ENCODE peak calls at places on chromosome 15, in six cellular contexts. Z is tibial artery, J is thoracic aorta, X is heart left ventricle, U is spleen, D is bronchial epithelial cell. V is an unnamed sample.

GRCh38 chr15:77474310-77474986 is 53.8 kb downstream of the HMG20A start:
- DNase-seq in Z (no peak), J (no peak), X (no peak), U (no peak), D (no peak), V (no peak)

GRCh38 chr15:64046347-64047153 is at the start of gene DAPK2:
- DNase-seq in Z (peak; percentile 52), J (no peak), X (peak; percentile 82), U (peak; percentile 93), D (peak; percentile 25), V (peak; percentile 78)

GRCh38 chr15:84638103-84638502 is 16.0 kb downstream of the WDR73 start:
- DNase-seq in Z (no peak), J (no peak), X (no peak), U (no peak), D (peak; percentile 46), V (no peak)

GRCh38 chr15:33292718-33293307 is 18.0 kb upstream of the RYR3 start:
- DNase-seq in Z (peak; percentile 60), J (no peak), X (peak; percentile 26), U (no peak), D (peak; percentile 62), V (peak; percentile 66)

GRCh38 chr15:81146006-81146405 is 11.9 kb downstream of the CFAP161 start:
- DNase-seq in Z (no peak), J (no peak), X (no peak), U (no peak), D (no peak), V (no peak)

GRCh38 chr15:49286649-49287394 is 116.8 kb downstream of the GALK2 start:
- DNase-seq in Z (no peak), J (no peak), X (no peak), U (no peak), D (peak; percentile 51), V (no peak)

GRCh38 chr15:40850576-40851112 is 6.8 kb downstream of the SPINT1 start:
- DNase-seq in Z (no peak), J (no peak), X (no peak), U (peak; percentile 39), D (no peak), V (no peak)

GRCh38 chr15:69659454-69660050 is 206.9 kb downstream of the RPLP1 start:
- DNase-seq in Z (no peak), J (no peak), X (no peak), U (no peak), D (no peak), V (no peak)

GRCh38 chr15:97084650-97085049 is 754.1 kb downstream of the NR2F2 start:
- DNase-seq in Z (no peak), J (no peak), X (no peak), U (no peak), D (no peak), V (no peak)

GRCh38 chr15:41695750-41696436 is 35.7 kb downstream of the MGA start:
- DNase-seq in Z (no peak), J (no peak), X (no peak), U (no peak), D (peak; percentile 17), V (no peak)

GRCh38 chr15:63358296-63359029 is 23.2 kb downstream of the CA12 start:
- DNase-seq in Z (no peak), J (no peak), X (no peak), U (no peak), D (no peak), V (peak; percentile 37)

GRCh38 chr15:40098489-40099261 is 10.0 kb downstream of the BMF start:
- DNase-seq in Z (peak; percentile 84), J (peak; percentile 67), X (peak; percentile 79), U (peak; percentile 90), D (peak; percentile 78), V (peak; percentile 91)

GRCh38 chr15:67093146-67093874 is 27.9 kb downstream of the SMAD3 start:
- DNase-seq in Z (peak; percentile 44), J (no peak), X (peak; percentile 45), U (peak; percentile 91), D (no peak), V (no peak)

DNA sequence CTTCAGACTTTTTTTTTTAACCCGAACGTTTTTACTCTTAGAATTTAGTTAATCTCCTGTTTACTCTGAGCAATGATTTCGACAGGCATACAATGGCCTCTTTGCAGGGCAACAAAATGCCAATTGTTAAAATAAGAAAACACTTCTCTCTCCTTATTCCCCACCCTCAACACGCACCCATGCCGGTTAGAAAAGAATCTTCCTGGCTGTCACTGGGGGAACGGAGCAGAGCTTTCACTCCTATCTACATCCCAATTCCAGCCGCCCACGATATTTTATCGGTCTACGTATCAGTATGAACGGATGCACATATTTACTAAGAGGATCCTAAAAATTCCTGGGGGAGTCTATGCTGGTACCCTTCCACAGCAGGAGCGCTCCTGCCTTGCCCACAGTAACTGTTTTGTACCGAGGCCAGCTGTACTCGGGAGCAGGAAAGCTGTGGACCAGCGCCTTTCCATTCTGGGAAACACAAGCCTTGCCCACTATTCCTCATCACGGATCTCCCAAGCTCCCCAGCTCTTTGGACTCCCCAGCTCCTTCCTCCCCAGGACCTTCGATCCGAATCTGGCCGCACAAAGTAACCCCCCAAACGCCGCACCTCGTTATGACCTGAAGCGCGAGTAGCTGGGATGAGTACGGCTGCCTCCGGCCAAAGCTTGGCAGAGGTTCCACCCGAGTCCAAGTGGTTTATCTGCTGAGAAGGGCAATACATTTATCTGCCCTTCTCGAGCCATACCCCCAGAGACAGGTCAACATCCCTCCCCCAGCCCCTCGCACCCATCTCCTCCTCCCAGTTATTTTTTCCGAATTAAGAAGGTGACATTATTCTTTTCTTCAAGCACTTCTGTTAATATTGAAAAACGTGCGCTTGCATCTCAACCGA is 2.2 kb upstream of the FOXB1 start:
- DNase-seq in Z (no peak), J (no peak), X (no peak), U (no peak), D (no peak), V (no peak)
- H3K27me3 ChIP-seq in Z (peaks cover 100% of the 10 kb centered on the region), J (peaks cover 60% of the 10 kb centered on the region), X (peaks cover 92% of the 10 kb centered on the region), U (peaks cover 35% of the 10 kb centered on the region), D (peaks cover 86% of the 10 kb centered on the region), V (peaks cover 100% of the 10 kb centered on the region)

DNA sequence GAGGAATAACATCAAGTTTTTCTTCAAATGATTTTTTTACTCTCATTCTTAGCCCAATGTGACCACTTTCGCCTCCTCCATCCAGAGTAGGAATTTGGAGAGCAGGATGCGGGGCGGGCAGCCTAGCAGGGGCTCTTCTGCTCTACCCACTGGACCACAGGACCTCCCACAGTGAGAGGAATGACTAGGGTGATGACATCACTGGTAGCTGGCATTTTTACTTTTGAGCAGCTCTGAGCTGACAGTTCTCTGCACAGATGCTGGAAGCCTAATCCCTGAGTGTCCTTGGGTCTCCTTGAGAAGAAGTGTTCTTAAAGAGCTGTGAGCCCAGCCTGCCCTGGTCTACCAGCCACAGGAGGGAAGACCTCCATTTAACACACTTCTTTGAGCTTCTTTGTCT is 1.4 kb upstream of the HCN4 start:
- DNase-seq in Z (no peak), J (no peak), X (no peak), U (no peak), D (peak; percentile 7), V (no peak)
- H3K27me3 ChIP-seq in Z (peaks cover 92% of the 10 kb centered on the region), J (peaks cover 3% of the 10 kb centered on the region), X (peaks cover 15% of the 10 kb centered on the region), U (no peaks in the 10 kb centered on the region), D (peaks cover 44% of the 10 kb centered on the region), V (peaks cover 68% of the 10 kb centered on the region)

DNA sequence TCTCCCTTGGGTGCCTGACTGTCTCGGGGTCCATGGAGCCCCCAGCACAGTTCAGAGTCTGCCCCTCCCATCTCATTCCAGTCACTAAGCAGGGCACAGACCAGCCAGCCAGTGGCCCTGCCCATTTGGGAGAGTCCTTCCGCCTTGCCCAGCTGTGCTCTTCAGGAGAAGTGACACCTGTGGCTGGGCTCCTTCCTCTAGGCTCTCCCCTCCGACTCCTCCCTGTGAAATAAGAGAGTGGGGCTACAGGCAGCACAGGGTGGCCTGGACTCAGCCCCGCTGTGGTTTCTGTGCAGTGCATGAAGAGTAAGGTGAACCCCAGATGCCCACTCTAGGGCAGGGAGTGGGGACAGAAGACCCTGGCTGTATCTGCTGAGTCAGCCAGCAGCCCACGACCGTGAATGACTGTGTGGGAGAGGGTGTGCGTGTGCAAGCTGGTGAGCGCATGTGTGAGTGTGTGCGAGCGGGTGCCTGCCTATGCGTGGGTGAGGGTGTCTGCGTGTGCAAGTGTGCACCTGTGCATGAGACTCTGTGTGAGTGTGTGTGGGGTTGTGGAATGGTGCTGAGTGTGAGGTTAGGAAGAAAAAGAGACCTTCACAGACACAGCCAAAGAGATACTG is 149.0 kb downstream of the RAB11A start:
- DNase-seq in Z (no peak), J (no peak), X (no peak), U (no peak), D (no peak), V (no peak)
- H3K27me3 ChIP-seq in Z (peaks cover 31% of the 10 kb centered on the region), J (no peaks in the 10 kb centered on the region), X (no peaks in the 10 kb centered on the region), U (no peaks in the 10 kb centered on the region), D (peaks cover 2% of the 10 kb centered on the region), V (peaks cover 6% of the 10 kb centered on the region)

DNA sequence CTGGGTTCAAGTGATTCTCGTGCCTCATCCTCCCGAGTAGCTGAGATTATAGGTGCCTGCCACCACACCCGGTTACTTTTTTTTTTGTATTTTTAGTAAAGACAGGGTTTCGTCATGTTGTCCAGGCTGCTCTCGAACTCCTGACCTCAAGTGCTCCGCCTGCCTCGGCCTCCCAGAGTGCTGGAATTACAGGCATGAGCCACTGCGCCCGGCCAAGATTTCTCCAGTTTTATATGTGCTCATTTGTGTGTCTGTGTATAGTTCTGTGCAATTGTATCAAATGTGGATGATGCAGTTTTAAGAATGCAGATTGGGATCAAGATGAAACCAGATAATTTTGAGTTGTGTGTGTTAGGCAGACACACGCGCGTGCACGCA is 68.3 kb downstream of the SLCO3A1 start:
- DNase-seq in Z (no peak), J (no peak), X (no peak), U (no peak), D (no peak), V (no peak)
- H3K27me3 ChIP-seq in Z (no peaks in the 10 kb centered on the region), J (no peaks in the 10 kb centered on the region), X (no peaks in the 10 kb centered on the region), U (no peaks in the 10 kb centered on the region), D (no peaks in the 10 kb centered on the region), V (no peaks in the 10 kb centered on the region)

DNA sequence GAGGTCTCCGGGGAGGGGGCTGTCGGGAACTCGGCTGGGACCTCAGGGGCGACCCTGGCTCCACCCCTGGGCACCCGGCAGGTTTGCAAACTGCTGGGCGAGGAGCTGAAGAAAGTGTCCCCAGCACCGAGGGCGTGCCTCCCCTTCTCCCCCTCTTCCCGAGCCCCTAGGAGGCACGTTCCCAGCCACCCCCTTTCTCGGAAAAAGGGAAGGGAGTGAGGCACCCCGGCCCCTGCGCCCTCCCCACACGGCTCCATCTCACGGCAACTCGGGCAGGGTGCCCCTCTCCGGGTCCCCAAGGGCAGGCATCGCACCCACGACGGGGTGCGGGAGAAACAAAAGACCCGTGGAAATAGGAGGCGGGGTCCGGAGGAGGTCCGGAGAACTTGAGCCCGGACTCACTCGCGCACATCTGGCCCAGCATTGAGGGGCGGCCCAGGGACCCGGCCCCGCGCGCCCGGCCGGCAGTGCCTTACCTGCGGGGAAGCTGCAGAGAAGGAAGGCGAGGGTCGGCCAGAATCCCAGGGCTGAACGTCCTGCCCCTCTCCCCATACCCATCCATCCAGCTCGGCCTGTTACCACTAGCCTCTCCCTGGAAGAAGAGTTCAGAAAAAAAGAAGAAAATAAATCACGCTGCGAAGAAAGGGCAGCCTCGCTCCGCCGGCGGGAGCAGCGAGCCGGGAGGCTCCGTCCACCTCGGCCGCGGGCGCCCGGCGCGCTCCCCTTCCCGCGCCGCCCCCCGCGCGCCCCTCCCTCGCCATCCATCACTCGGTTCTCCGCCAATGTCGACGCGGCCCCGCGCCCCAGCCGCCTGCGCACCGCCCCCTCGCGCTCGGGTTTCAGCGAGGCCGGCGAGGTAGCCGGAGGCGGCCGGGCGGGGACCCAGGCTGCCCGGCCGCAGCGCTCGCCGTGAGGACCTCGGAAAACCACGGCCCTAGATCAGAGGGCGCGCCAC is 16.3 kb downstream of the RGMA start:
- DNase-seq in Z (peak; percentile 76), J (no peak), X (peak; percentile 89), U (no peak), D (peak; percentile 21), V (peak; percentile 94)
- H3K27me3 ChIP-seq in Z (no peaks in the 10 kb centered on the region), J (no peaks in the 10 kb centered on the region), X (no peaks in the 10 kb centered on the region), U (no peaks in the 10 kb centered on the region), D (peaks cover 13% of the 10 kb centered on the region), V (no peaks in the 10 kb centered on the region)

GRCh38 chr15:79283252-79284048 is 928 bp downstream of the ANKRD34C start:
- DNase-seq in Z (no peak), J (no peak), X (peak; percentile 45), U (no peak), D (no peak), V (no peak)

GRCh38 chr15:79282371-79283251 is at the start of gene ANKRD34C:
- DNase-seq in Z (no peak), J (no peak), X (no peak), U (no peak), D (no peak), V (no peak)
- H3K27me3 ChIP-seq in Z (peaks cover 33% of the 10 kb centered on the region), J (no peaks in the 10 kb centered on the region), X (peaks cover 24% of the 10 kb centered on the region), U (peaks cover 3% of the 10 kb centered on the region), D (peaks cover 12% of the 10 kb centered on the region), V (peaks cover 10% of the 10 kb centered on the region)